ENCODE peak calls at places on chromosomes 4 and X, in five cellular contexts. G, M, J, N and A are unnamed samples.

GRCh38 chr4:48944252-48944651 is 37.7 kb upstream of the OCIAD2 start:
- DNase-seq in G (peak), M (no peak), J (peak), N (no peak), A (no peak)

GRCh38 chrX:63350551-63350950 is 581 bp downstream of the SPIN4 start:
- DNase-seq in G (peak), M (no peak), J (peak), N (peak), A (peak)

GRCh38 chr4:89067407-89067806 is 10.4 kb upstream of the FAM13A start:
- DNase-seq in G (no peak), M (no peak), J (peak), N (peak), A (no peak)

GRCh38 chr4:165288639-165289428 is 38.6 kb upstream of the MSMO1 start:
- DNase-seq in G (no peak), M (no peak), J (peak), N (peak), A (no peak)

GRCh38 chr4:147822128-147822527 is 90.2 kb downstream of the ARHGAP10 start:
- DNase-seq in G (peak), M (no peak), J (peak), N (peak), A (no peak)

GRCh38 chrX:50813843-50814661 is at the start of gene SHROOM4:
- DNase-seq in G (peak), M (no peak), J (peak), N (peak), A (peak)

GRCh38 chrX:41406211-41406610 is 40.9 kb upstream of the NYX start:
- DNase-seq in G (no peak), M (no peak), J (peak), N (peak), A (no peak)

GRCh38 chrX:103846395-103846794 is 14.3 kb upstream of the RAB9B start:
- DNase-seq in G (no peak), M (no peak), J (no peak), N (no peak), A (peak)

GRCh38 chr4:150591284-150591874 is 9.4 kb downstream of the MAB21L2 start:
- DNase-seq in G (no peak), M (no peak), J (no peak), N (no peak), A (no peak)

GRCh38 chr4:77662396-77662795 is 56.8 kb downstream of the CXCL13 start:
- DNase-seq in G (no peak), M (no peak), J (peak), N (no peak), A (no peak)

GRCh38 chr4:106266201-106266600 is 49.8 kb downstream of the TBCK start:
- DNase-seq in G (no peak), M (no peak), J (peak), N (peak), A (peak)

GRCh38 chr4:37471971-37472370 is 214.2 kb downstream of the RELL1 start:
- DNase-seq in G (peak), M (no peak), J (peak), N (no peak), A (peak)

GRCh38 chr4:7228734-7229133 is 36.4 kb downstream of the SORCS2 start:
- DNase-seq in G (no peak), M (no peak), J (no peak), N (no peak), A (no peak)

GRCh38 chr4:125501661-125502060 is 186.9 kb downstream of the FAT4 start:
- DNase-seq in G (no peak), M (no peak), J (no peak), N (no peak), A (no peak)

GRCh38 chrX:101417981-101418841 is 10.2 kb downstream of the HNRNPH2 start:
- DNase-seq in G (peak), M (peak), J (no peak), N (peak), A (peak)

GRCh38 chrX:21131346-21131745 is 242.9 kb upstream of the CNKSR2 start:
- DNase-seq in G (no peak), M (no peak), J (no peak), N (no peak), A (no peak)

GRCh38 chr4:138494931-138495330 is 252.8 kb upstream of the SLC7A11 start:
- DNase-seq in G (peak), M (no peak), J (peak), N (peak), A (no peak)

GRCh38 chr4:38860788-38861424 is 4.3 kb upstream of the TLR6 start:
- DNase-seq in G (peak), M (peak), J (peak), N (peak), A (no peak)

GRCh38 chrX:109327271-109327670 is 154.6 kb downstream of the GUCY2F start:
- DNase-seq in G (no peak), M (no peak), J (no peak), N (peak), A (no peak)

GRCh38 chr4:158808399-158808798 is 39.6 kb downstream of the FNIP2 start:
- DNase-seq in G (no peak), M (no peak), J (no peak), N (no peak), A (no peak)

GRCh38 chr4:36152712-36153111 is 91.6 kb downstream of the ARAP2 start:
- DNase-seq in G (no peak), M (no peak), J (no peak), N (no peak), A (no peak)

GRCh38 chr4:8342651-8343050 is 73.1 kb downstream of the HTRA3 start:
- DNase-seq in G (no peak), M (no peak), J (no peak), N (no peak), A (no peak)

GRCh38 chr4:76554630-76555029 is 119.6 kb downstream of the SHROOM3 start:
- DNase-seq in G (no peak), M (no peak), J (no peak), N (no peak), A (no peak)

GRCh38 chr4:163582688-163583087 is 88.2 kb downstream of the TMA16 start:
- DNase-seq in G (no peak), M (no peak), J (peak), N (no peak), A (no peak)

GRCh38 chrX:53294024-53294648 is 12.8 kb upstream of the IQSEC2 start:
- DNase-seq in G (no peak), M (no peak), J (peak), N (no peak), A (no peak)

GRCh38 chr4:54571293-54571723 is 86.4 kb upstream of the KIT start:
- DNase-seq in G (no peak), M (no peak), J (no peak), N (no peak), A (no peak)

GRCh38 chr4:181432347-181432746 is 810.9 kb upstream of the TENM3 start:
- DNase-seq in G (no peak), M (no peak), J (no peak), N (no peak), A (no peak)

GRCh38 chr4:74230902-74231499 is 73.1 kb downstream of the MTHFD2L start:
- DNase-seq in G (peak), M (no peak), J (peak), N (peak), A (no peak)

GRCh38 chr4:16916719-16917337 is 18.4 kb upstream of the LDB2 start:
- DNase-seq in G (peak), M (peak), J (peak), N (no peak), A (no peak)

GRCh38 chr4:112085156-112086035 is 59.9 kb upstream of the FAM241A start:
- DNase-seq in G (no peak), M (no peak), J (no peak), N (no peak), A (no peak)

GRCh38 chr4:17957689-17958088 is 63.9 kb downstream of the LCORL start:
- DNase-seq in G (no peak), M (no peak), J (peak), N (no peak), A (no peak)

GRCh38 chrX:50536955-50537354 is 66.3 kb upstream of the DGKK start:
- DNase-seq in G (no peak), M (no peak), J (no peak), N (no peak), A (no peak)

GRCh38 chr4:52718123-52718522 is 33.1 kb downstream of the ERVMER34-1 start:
- DNase-seq in G (no peak), M (no peak), J (peak), N (no peak), A (no peak)

GRCh38 chr4:111934294-111934693 is 211.0 kb upstream of the FAM241A start:
- DNase-seq in G (no peak), M (no peak), J (peak), N (peak), A (no peak)

GRCh38 chr4:163804001-163804400 is 309.5 kb downstream of the TMA16 start:
- DNase-seq in G (no peak), M (no peak), J (no peak), N (no peak), A (no peak)

GRCh38 chrX:97224148-97224547 is 340.4 kb downstream of the RPA4 start:
- DNase-seq in G (no peak), M (no peak), J (no peak), N (no peak), A (no peak)

GRCh38 chr4:141417387-141417786 is 196.7 kb downstream of the ZNF330 start:
- DNase-seq in G (no peak), M (no peak), J (no peak), N (peak), A (no peak)

GRCh38 chr4:147940144-147940543 is 208.3 kb downstream of the ARHGAP10 start:
- DNase-seq in G (no peak), M (no peak), J (no peak), N (no peak), A (no peak)

GRCh38 chrX:68429216-68429615 is 4.1 kb downstream of the OPHN1 start:
- DNase-seq in G (no peak), M (no peak), J (peak), N (peak), A (no peak)

GRCh38 chr4:153238146-153238919 is 34.1 kb downstream of the TRIM2 start:
- DNase-seq in G (no peak), M (no peak), J (no peak), N (no peak), A (no peak)